ENCODE peak calls at places on chromosomes 6 and 20, in six cellular contexts. Y is skeletal muscle cell; U is cardiac fibroblast; X is HCT116; G is activated CD4-positive, alpha-beta T cell treated with anti-CD3 and anti-CD28 coated beads, Interleukin-2, amount 50 U/mL, for 24 hours; V is caudate nucleus. O is an unnamed sample.

GRCh38 chr6:31270788-31271640 is 878 bp downstream of the HLA-C start:
- DNase-seq in Y (no peak), U (peak; percentile 61), X (no peak), G (no peak), V (no peak), O (no peak)

GRCh38 chr6:139919107-139920026 is 544.9 kb upstream of the CITED2 start:
- DNase-seq in Y (no peak), U (no peak), X (no peak), G (no peak), V (no peak), O (no peak)

GRCh38 chr6:32840604-32841246 is 2.2 kb upstream of the TAP2 start:
- DNase-seq in Y (no peak), U (no peak), X (no peak), G (no peak), V (no peak), O (no peak)

GRCh38 chr6:42103753-42104094 is 38.7 kb downstream of the C6orf132 start:
- DNase-seq in Y (no peak), U (no peak), X (no peak), G (no peak), V (no peak), O (no peak)

GRCh38 chr6:44096615-44097014 is 30.6 kb downstream of the MRPL14 start:
- DNase-seq in Y (no peak), U (peak; percentile 79), X (peak; percentile 60), G (peak; percentile 53), V (peak; percentile 67), O (no peak)

GRCh38 chr6:156174026-156174880 is 602.9 kb upstream of the ARID1B start:
- DNase-seq in Y (no peak), U (no peak), X (no peak), G (no peak), V (no peak), O (no peak)

GRCh38 chr6:83708546-83708969 is 343 bp downstream of the SNAP91 start:
- DNase-seq in Y (no peak), U (peak; percentile 21), X (no peak), G (no peak), V (peak; percentile 50), O (no peak)

GRCh38 chr20:34954905-34955231 is 738 bp downstream of the GSS start:
- DNase-seq in Y (no peak), U (peak; percentile 55), X (peak; percentile 13), G (peak; percentile 4), V (no peak), O (no peak)

GRCh38 chr6:33785766-33786165 is 3.2 kb downstream of the LEMD2 start:
- DNase-seq in Y (no peak), U (peak; percentile 60), X (no peak), G (no peak), V (no peak), O (no peak)

GRCh38 chr6:54053893-54054391 is 57.3 kb upstream of the MLIP start:
- DNase-seq in Y (peak; percentile 80), U (peak; percentile 82), X (peak; percentile 48), G (no peak), V (peak; percentile 91), O (no peak)

GRCh38 chr6:36926711-36927110 is 27.8 kb upstream of the PI16 start:
- DNase-seq in Y (no peak), U (no peak), X (no peak), G (no peak), V (no peak), O (no peak)

GRCh38 chr6:138307816-138308727 is 69.6 kb upstream of the SMIM28 start:
- DNase-seq in Y (no peak), U (peak; percentile 29), X (no peak), G (no peak), V (peak; percentile 24), O (no peak)

GRCh38 chr20:825710-826421 is 7.6 kb upstream of the FAM110A start:
- DNase-seq in Y (no peak), U (peak; percentile 13), X (no peak), G (no peak), V (no peak), O (no peak)

GRCh38 chr6:106461084-106461483 is 100.6 kb downstream of the CRYBG1 start:
- DNase-seq in Y (no peak), U (no peak), X (no peak), G (no peak), V (no peak), O (no peak)

GRCh38 chr6:10421508-10422281 is 6.8 kb upstream of the TFAP2A start:
- DNase-seq in Y (no peak), U (no peak), X (no peak), G (no peak), V (no peak), O (no peak)

GRCh38 chr6:15770347-15771143 is 107.7 kb upstream of the DTNBP1 start:
- DNase-seq in Y (no peak), U (no peak), X (no peak), G (no peak), V (no peak), O (no peak)

GRCh38 chr6:134247271-134247833 is 70.6 kb downstream of the SGK1 start:
- DNase-seq in Y (no peak), U (no peak), X (no peak), G (no peak), V (no peak), O (no peak)

GRCh38 chr6:21128601-21129000 is 464.9 kb upstream of the SOX4 start:
- DNase-seq in Y (no peak), U (no peak), X (no peak), G (no peak), V (no peak), O (no peak)

GRCh38 chr6:125166711-125167110 is 13.1 kb downstream of the TPD52L1 start:
- DNase-seq in Y (no peak), U (no peak), X (no peak), G (no peak), V (peak; percentile 76), O (no peak)

GRCh38 chr6:107315116-107315515 is 144.2 kb downstream of the PDSS2 start:
- DNase-seq in Y (no peak), U (no peak), X (no peak), G (no peak), V (no peak), O (no peak)

GRCh38 chr6:156718647-156719394 is 58.4 kb upstream of the ARID1B start:
- DNase-seq in Y (no peak), U (peak; percentile 58), X (peak; percentile 69), G (no peak), V (no peak), O (no peak)

GRCh38 chr20:39248851-39249485 is 286.8 kb downstream of the DHX35 start:
- DNase-seq in Y (no peak), U (no peak), X (no peak), G (no peak), V (no peak), O (no peak)

GRCh38 chr6:13098808-13099570 is 229.3 kb downstream of the TBC1D7 start:
- DNase-seq in Y (no peak), U (no peak), X (no peak), G (no peak), V (no peak), O (no peak)

GRCh38 chr20:40741507-40742106 is 52.6 kb upstream of the MAFB start:
- DNase-seq in Y (no peak), U (peak; percentile 59), X (peak; percentile 56), G (no peak), V (no peak), O (no peak)

GRCh38 chr20:57871237-57871632 is 161.4 kb upstream of the PMEPA1 start:
- DNase-seq in Y (no peak), U (no peak), X (no peak), G (no peak), V (no peak), O (no peak)

GRCh38 chr6:119562168-119562567 is 212.6 kb upstream of the MAN1A1 start:
- DNase-seq in Y (no peak), U (no peak), X (no peak), G (no peak), V (no peak), O (no peak)

GRCh38 chr20:51463560-51463959 is 79.0 kb downstream of the NFATC2 start:
- DNase-seq in Y (no peak), U (no peak), X (no peak), G (no peak), V (peak; percentile 48), O (no peak)

GRCh38 chr20:62371588-62372041 is 4.5 kb upstream of the LAMA5 start:
- DNase-seq in Y (no peak), U (no peak), X (no peak), G (no peak), V (no peak), O (no peak)

GRCh38 chr6:106254636-106255035 is 70.9 kb downstream of the ATG5 start:
- DNase-seq in Y (peak; percentile 85), U (peak; percentile 86), X (no peak), G (no peak), V (no peak), O (no peak)